ENCODE peak calls at places on chromosomes 6 and 20, in six cellular contexts. One of them, this sample, is unnamed.
A peak's percentile ranks its signal among the peaks of the same experiment; 100 is the strongest.

GRCh38 chr6:139060332-139060731 is 31.8 kb downstream of the ABRACL start:
- DNase-seq in HEK293T: no peak
- DNase-seq in activated naive CD8-positive, alpha-beta T cell treated with anti-CD3 and anti-CD28 coated beads, Interleukin-2, amount 50 U/mL, for 16 hours: no peak
- DNase-seq in glomerular endothelial cell: no peak
- DNase-seq in effector CD4-positive, alpha-beta T cell: no peak
- DNase-seq in activated CD8-positive, alpha-beta T cell treated with anti-CD3 and anti-CD28 coated beads, Interleukin-2, amount 10 ng/mL, durations not matched to agents 7 days and 5 days: no peak
- DNase-seq in this sample: no peak

GRCh38 chr20:45408646-45409213 is 641 bp downstream of the DBNDD2 start:
- DNase-seq in HEK293T: no peak
- DNase-seq in activated naive CD8-positive, alpha-beta T cell treated with anti-CD3 and anti-CD28 coated beads, Interleukin-2, amount 50 U/mL, for 16 hours: no peak
- DNase-seq in glomerular endothelial cell: no peak
- DNase-seq in effector CD4-positive, alpha-beta T cell: no peak
- DNase-seq in activated CD8-positive, alpha-beta T cell treated with anti-CD3 and anti-CD28 coated beads, Interleukin-2, amount 10 ng/mL, durations not matched to agents 7 days and 5 days: no peak
- DNase-seq in this sample: no peak

GRCh38 chr6:39314273-39314790 is at the start of gene KCNK17:
- DNase-seq in HEK293T: no peak
- DNase-seq in activated naive CD8-positive, alpha-beta T cell treated with anti-CD3 and anti-CD28 coated beads, Interleukin-2, amount 50 U/mL, for 16 hours: no peak
- DNase-seq in glomerular endothelial cell: no peak
- DNase-seq in effector CD4-positive, alpha-beta T cell: no peak
- DNase-seq in activated CD8-positive, alpha-beta T cell treated with anti-CD3 and anti-CD28 coated beads, Interleukin-2, amount 10 ng/mL, durations not matched to agents 7 days and 5 days: no peak
- DNase-seq in this sample: no peak

GRCh38 chr20:20697325-20697845 is 15.1 kb downstream of the RALGAPA2 start:
- DNase-seq in HEK293T: no peak
- DNase-seq in activated naive CD8-positive, alpha-beta T cell treated with anti-CD3 and anti-CD28 coated beads, Interleukin-2, amount 50 U/mL, for 16 hours: no peak
- DNase-seq in glomerular endothelial cell: no peak
- DNase-seq in effector CD4-positive, alpha-beta T cell: no peak
- DNase-seq in activated CD8-positive, alpha-beta T cell treated with anti-CD3 and anti-CD28 coated beads, Interleukin-2, amount 10 ng/mL, durations not matched to agents 7 days and 5 days: no peak
- DNase-seq in this sample: no peak

GRCh38 chr6:107564223-107564855 is 74.4 kb downstream of the SOBP start:
- DNase-seq in HEK293T: no peak
- DNase-seq in activated naive CD8-positive, alpha-beta T cell treated with anti-CD3 and anti-CD28 coated beads, Interleukin-2, amount 50 U/mL, for 16 hours: no peak
- DNase-seq in glomerular endothelial cell: no peak
- DNase-seq in effector CD4-positive, alpha-beta T cell: no peak
- DNase-seq in activated CD8-positive, alpha-beta T cell treated with anti-CD3 and anti-CD28 coated beads, Interleukin-2, amount 10 ng/mL, durations not matched to agents 7 days and 5 days: no peak
- DNase-seq in this sample: no peak

GRCh38 chr20:31517373-31517772 is 3.1 kb downstream of the HM13 start:
- DNase-seq in HEK293T: peak; percentile 60
- DNase-seq in activated naive CD8-positive, alpha-beta T cell treated with anti-CD3 and anti-CD28 coated beads, Interleukin-2, amount 50 U/mL, for 16 hours: no peak
- DNase-seq in glomerular endothelial cell: no peak
- DNase-seq in effector CD4-positive, alpha-beta T cell: no peak
- DNase-seq in activated CD8-positive, alpha-beta T cell treated with anti-CD3 and anti-CD28 coated beads, Interleukin-2, amount 10 ng/mL, durations not matched to agents 7 days and 5 days: peak; percentile 21
- DNase-seq in this sample: peak; percentile 71

GRCh38 chr20:9059931-9060330 is 9.0 kb upstream of the PLCB4 start:
- DNase-seq in HEK293T: no peak
- DNase-seq in activated naive CD8-positive, alpha-beta T cell treated with anti-CD3 and anti-CD28 coated beads, Interleukin-2, amount 50 U/mL, for 16 hours: no peak
- DNase-seq in glomerular endothelial cell: no peak
- DNase-seq in effector CD4-positive, alpha-beta T cell: no peak
- DNase-seq in activated CD8-positive, alpha-beta T cell treated with anti-CD3 and anti-CD28 coated beads, Interleukin-2, amount 10 ng/mL, durations not matched to agents 7 days and 5 days: no peak
- DNase-seq in this sample: no peak

GRCh38 chr6:158686791-158687381 is 37.0 kb downstream of the SYTL3 start:
- DNase-seq in HEK293T: no peak
- DNase-seq in activated naive CD8-positive, alpha-beta T cell treated with anti-CD3 and anti-CD28 coated beads, Interleukin-2, amount 50 U/mL, for 16 hours: no peak
- DNase-seq in glomerular endothelial cell: no peak
- DNase-seq in effector CD4-positive, alpha-beta T cell: peak; percentile 46
- DNase-seq in activated CD8-positive, alpha-beta T cell treated with anti-CD3 and anti-CD28 coated beads, Interleukin-2, amount 10 ng/mL, durations not matched to agents 7 days and 5 days: peak; percentile 66
- DNase-seq in this sample: no peak

GRCh38 chr6:28336284-28337024 is 506 bp upstream of the ZSCAN31 start:
- DNase-seq in HEK293T: no peak
- DNase-seq in activated naive CD8-positive, alpha-beta T cell treated with anti-CD3 and anti-CD28 coated beads, Interleukin-2, amount 50 U/mL, for 16 hours: no peak
- DNase-seq in glomerular endothelial cell: peak; percentile 42
- DNase-seq in effector CD4-positive, alpha-beta T cell: no peak
- DNase-seq in activated CD8-positive, alpha-beta T cell treated with anti-CD3 and anti-CD28 coated beads, Interleukin-2, amount 10 ng/mL, durations not matched to agents 7 days and 5 days: peak; percentile 35
- DNase-seq in this sample: peak; percentile 67

GRCh38 chr6:137758661-137759060 is 108.4 kb upstream of the TNFAIP3 start:
- DNase-seq in HEK293T: no peak
- DNase-seq in activated naive CD8-positive, alpha-beta T cell treated with anti-CD3 and anti-CD28 coated beads, Interleukin-2, amount 50 U/mL, for 16 hours: no peak
- DNase-seq in glomerular endothelial cell: no peak
- DNase-seq in effector CD4-positive, alpha-beta T cell: no peak
- DNase-seq in activated CD8-positive, alpha-beta T cell treated with anti-CD3 and anti-CD28 coated beads, Interleukin-2, amount 10 ng/mL, durations not matched to agents 7 days and 5 days: no peak
- DNase-seq in this sample: no peak

GRCh38 chr6:52574709-52575489 is 2.0 kb downstream of the TRAM2 start:
- DNase-seq in HEK293T: no peak
- DNase-seq in activated naive CD8-positive, alpha-beta T cell treated with anti-CD3 and anti-CD28 coated beads, Interleukin-2, amount 50 U/mL, for 16 hours: no peak
- DNase-seq in glomerular endothelial cell: no peak
- DNase-seq in effector CD4-positive, alpha-beta T cell: peak; percentile 34
- DNase-seq in activated CD8-positive, alpha-beta T cell treated with anti-CD3 and anti-CD28 coated beads, Interleukin-2, amount 10 ng/mL, durations not matched to agents 7 days and 5 days: peak; percentile 74
- DNase-seq in this sample: no peak

GRCh38 chr6:22656696-22657340 is 87.5 kb downstream of the HDGFL1 start:
- DNase-seq in HEK293T: no peak
- DNase-seq in activated naive CD8-positive, alpha-beta T cell treated with anti-CD3 and anti-CD28 coated beads, Interleukin-2, amount 50 U/mL, for 16 hours: no peak
- DNase-seq in glomerular endothelial cell: no peak
- DNase-seq in effector CD4-positive, alpha-beta T cell: no peak
- DNase-seq in activated CD8-positive, alpha-beta T cell treated with anti-CD3 and anti-CD28 coated beads, Interleukin-2, amount 10 ng/mL, durations not matched to agents 7 days and 5 days: no peak
- DNase-seq in this sample: no peak

GRCh38 chr6:141264101-141264500 is 868.6 kb upstream of the GJE1 start:
- DNase-seq in HEK293T: no peak
- DNase-seq in activated naive CD8-positive, alpha-beta T cell treated with anti-CD3 and anti-CD28 coated beads, Interleukin-2, amount 50 U/mL, for 16 hours: no peak
- DNase-seq in glomerular endothelial cell: no peak
- DNase-seq in effector CD4-positive, alpha-beta T cell: no peak
- DNase-seq in activated CD8-positive, alpha-beta T cell treated with anti-CD3 and anti-CD28 coated beads, Interleukin-2, amount 10 ng/mL, durations not matched to agents 7 days and 5 days: no peak
- DNase-seq in this sample: no peak

GRCh38 chr6:2659882-2660281 is 90.8 kb downstream of the MYLK4 start:
- DNase-seq in HEK293T: no peak
- DNase-seq in activated naive CD8-positive, alpha-beta T cell treated with anti-CD3 and anti-CD28 coated beads, Interleukin-2, amount 50 U/mL, for 16 hours: no peak
- DNase-seq in glomerular endothelial cell: no peak
- DNase-seq in effector CD4-positive, alpha-beta T cell: no peak
- DNase-seq in activated CD8-positive, alpha-beta T cell treated with anti-CD3 and anti-CD28 coated beads, Interleukin-2, amount 10 ng/mL, durations not matched to agents 7 days and 5 days: no peak
- DNase-seq in this sample: no peak

GRCh38 chr20:58755751-58756524 is 63.3 kb downstream of the NPEPL1 start:
- DNase-seq in HEK293T: no peak
- DNase-seq in activated naive CD8-positive, alpha-beta T cell treated with anti-CD3 and anti-CD28 coated beads, Interleukin-2, amount 50 U/mL, for 16 hours: no peak
- DNase-seq in glomerular endothelial cell: no peak
- DNase-seq in effector CD4-positive, alpha-beta T cell: no peak
- DNase-seq in activated CD8-positive, alpha-beta T cell treated with anti-CD3 and anti-CD28 coated beads, Interleukin-2, amount 10 ng/mL, durations not matched to agents 7 days and 5 days: no peak
- DNase-seq in this sample: no peak

GRCh38 chr6:4907602-4908001 is 96.2 kb downstream of the RPP40 start:
- DNase-seq in HEK293T: no peak
- DNase-seq in activated naive CD8-positive, alpha-beta T cell treated with anti-CD3 and anti-CD28 coated beads, Interleukin-2, amount 50 U/mL, for 16 hours: no peak
- DNase-seq in glomerular endothelial cell: no peak
- DNase-seq in effector CD4-positive, alpha-beta T cell: no peak
- DNase-seq in activated CD8-positive, alpha-beta T cell treated with anti-CD3 and anti-CD28 coated beads, Interleukin-2, amount 10 ng/mL, durations not matched to agents 7 days and 5 days: no peak
- DNase-seq in this sample: no peak

GRCh38 chr6:85368631-85369030 is 81.3 kb upstream of the NT5E start:
- DNase-seq in HEK293T: no peak
- DNase-seq in activated naive CD8-positive, alpha-beta T cell treated with anti-CD3 and anti-CD28 coated beads, Interleukin-2, amount 50 U/mL, for 16 hours: no peak
- DNase-seq in glomerular endothelial cell: no peak
- DNase-seq in effector CD4-positive, alpha-beta T cell: no peak
- DNase-seq in activated CD8-positive, alpha-beta T cell treated with anti-CD3 and anti-CD28 coated beads, Interleukin-2, amount 10 ng/mL, durations not matched to agents 7 days and 5 days: no peak
- DNase-seq in this sample: no peak

GRCh38 chr6:30836431-30836866 is 47.9 kb upstream of the DDR1 start:
- DNase-seq in HEK293T: no peak
- DNase-seq in activated naive CD8-positive, alpha-beta T cell treated with anti-CD3 and anti-CD28 coated beads, Interleukin-2, amount 50 U/mL, for 16 hours: no peak
- DNase-seq in glomerular endothelial cell: no peak
- DNase-seq in effector CD4-positive, alpha-beta T cell: no peak
- DNase-seq in activated CD8-positive, alpha-beta T cell treated with anti-CD3 and anti-CD28 coated beads, Interleukin-2, amount 10 ng/mL, durations not matched to agents 7 days and 5 days: no peak
- DNase-seq in this sample: no peak

GRCh38 chr6:121651420-121651819 is 216.0 kb downstream of the GJA1 start:
- DNase-seq in HEK293T: no peak
- DNase-seq in activated naive CD8-positive, alpha-beta T cell treated with anti-CD3 and anti-CD28 coated beads, Interleukin-2, amount 50 U/mL, for 16 hours: no peak
- DNase-seq in glomerular endothelial cell: peak; percentile 95
- DNase-seq in effector CD4-positive, alpha-beta T cell: no peak
- DNase-seq in activated CD8-positive, alpha-beta T cell treated with anti-CD3 and anti-CD28 coated beads, Interleukin-2, amount 10 ng/mL, durations not matched to agents 7 days and 5 days: peak; percentile 32
- DNase-seq in this sample: no peak